ENCODE peak calls at places on chromosomes 6 and 20, in four cellular contexts. S is EH; G is CD8-positive, alpha-beta T cell; P is NCI-H1694. J is an unnamed sample.

GRCh38 chr6:44897286-44897685 is 430.8 kb upstream of the RUNX2 start:
- DNase-seq in S (peak), G (no peak), P (no peak), J (no peak)

GRCh38 chr6:15283986-15284361 is 38.1 kb downstream of the JARID2 start:
- DNase-seq in S (peak), G (no peak), P (no peak), J (no peak)

GRCh38 chr20:63103402-63104311 is 96.9 kb upstream of the BHLHE23 start:
- DNase-seq in S (peak), G (no peak), P (no peak), J (no peak)

GRCh38 chr20:35269055-35269781 is 8.7 kb downstream of the MMP24OS start:
- DNase-seq in S (peak), G (peak), P (no peak), J (peak)

GRCh38 chr6:4667591-4667990 is 108.6 kb upstream of the CDYL start:
- DNase-seq in S (no peak), G (no peak), P (no peak), J (no peak)

GRCh38 chr6:94362061-94362864 is 942.9 kb upstream of the EPHA7 start:
- DNase-seq in S (no peak), G (no peak), P (no peak), J (peak)

GRCh38 chr20:31514154-31515071 is at the start of gene HM13:
- DNase-seq in S (peak), G (peak), P (peak), J (peak)

GRCh38 chr6:61787998-61788397 is 498.0 kb downstream of the KHDRBS2 start:
- DNase-seq in S (no peak), G (no peak), P (no peak), J (no peak)

GRCh38 chr6:56890683-56891429 is 64.1 kb upstream of the BEND6 start:
- DNase-seq in S (peak), G (no peak), P (no peak), J (no peak)

J was measured in left ventricle myocardium inferior.